ENCODE peak calls at places on chromosomes 12 and 14, in five cellular contexts. One of them, this sample, is unnamed.

GRCh38 chr14:99581371-99581770 is 22.6 kb downstream of the CCDC85C start:
- DNase-seq in BJ: no peak
- DNase-seq in effector memory CD8-positive, alpha-beta T cell: no peak
- DNase-seq in activated effector memory CD4-positive, alpha-beta T cell treated with Interleukin-2 at 50 U/mL for 16 hours: no peak
- DNase-seq in EH: no peak
- DNase-seq in this sample: no peak

GRCh38 chr12:41724216-41724615 is 420.5 kb downstream of the GXYLT1 start:
- DNase-seq in EH: no peak
- DNase-seq in activated effector memory CD4-positive, alpha-beta T cell treated with Interleukin-2 at 50 U/mL for 16 hours: no peak
- DNase-seq in BJ: no peak
- DNase-seq in effector memory CD8-positive, alpha-beta T cell: no peak
- DNase-seq in this sample: no peak

GRCh38 chr12:74537126-74537706 is 419 bp upstream of the ATXN7L3B start:
- DNase-seq in activated effector memory CD4-positive, alpha-beta T cell treated with Interleukin-2 at 50 U/mL for 16 hours: no peak
- DNase-seq in BJ: peak
- DNase-seq in effector memory CD8-positive, alpha-beta T cell: peak
- DNase-seq in EH: peak
- DNase-seq in this sample: peak

GRCh38 chr14:60681271-60681670 is 32.0 kb upstream of the SIX1 start:
- DNase-seq in effector memory CD8-positive, alpha-beta T cell: no peak
- DNase-seq in EH: peak
- DNase-seq in BJ: no peak
- DNase-seq in activated effector memory CD4-positive, alpha-beta T cell treated with Interleukin-2 at 50 U/mL for 16 hours: no peak
- DNase-seq in this sample: no peak

GRCh38 chr12:47591795-47592194 is 114.0 kb downstream of the RPAP3 start:
- DNase-seq in EH: peak
- DNase-seq in BJ: no peak
- DNase-seq in activated effector memory CD4-positive, alpha-beta T cell treated with Interleukin-2 at 50 U/mL for 16 hours: no peak
- DNase-seq in effector memory CD8-positive, alpha-beta T cell: no peak
- DNase-seq in this sample: no peak

GRCh38 chr12:100896192-100896591 is 101.6 kb downstream of the ANO4 start:
- DNase-seq in EH: no peak
- DNase-seq in BJ: no peak
- DNase-seq in activated effector memory CD4-positive, alpha-beta T cell treated with Interleukin-2 at 50 U/mL for 16 hours: no peak
- DNase-seq in effector memory CD8-positive, alpha-beta T cell: no peak
- DNase-seq in this sample: no peak

GRCh38 chr12:79373896-79374499 is 316.8 kb downstream of the PAWR start:
- DNase-seq in BJ: no peak
- DNase-seq in activated effector memory CD4-positive, alpha-beta T cell treated with Interleukin-2 at 50 U/mL for 16 hours: no peak
- DNase-seq in effector memory CD8-positive, alpha-beta T cell: no peak
- DNase-seq in EH: peak
- DNase-seq in this sample: no peak

GRCh38 chr12:7555752-7556151 is 52.2 kb upstream of the CD163 start:
- DNase-seq in BJ: peak
- DNase-seq in effector memory CD8-positive, alpha-beta T cell: no peak
- DNase-seq in EH: peak
- DNase-seq in activated effector memory CD4-positive, alpha-beta T cell treated with Interleukin-2 at 50 U/mL for 16 hours: no peak
- DNase-seq in this sample: no peak

GRCh38 chr12:14842315-14842714 is 1.0 kb downstream of the ART4 start:
- DNase-seq in activated effector memory CD4-positive, alpha-beta T cell treated with Interleukin-2 at 50 U/mL for 16 hours: no peak
- DNase-seq in BJ: no peak
- DNase-seq in effector memory CD8-positive, alpha-beta T cell: no peak
- DNase-seq in EH: no peak
- DNase-seq in this sample: no peak

GRCh38 chr12:57244306-57244696 is 6.7 kb downstream of the STAC3 start:
- DNase-seq in effector memory CD8-positive, alpha-beta T cell: no peak
- DNase-seq in activated effector memory CD4-positive, alpha-beta T cell treated with Interleukin-2 at 50 U/mL for 16 hours: no peak
- DNase-seq in EH: no peak
- DNase-seq in BJ: no peak
- DNase-seq in this sample: no peak

This sample was measured in DMS 273 treated with DMSO at 0.1 percent for 48 hours.